ENCODE peak calls at places on chromosomes 16 and 17, in ten cellular contexts. Y is stomach; O is HCT116; C is fibroblast of lung; Q is CD8-positive, alpha-beta T cell; X is mammary epithelial cell; N is left lung; D is Peyer's patch; S is IMR-90; V is suprapubic skin. M is an unnamed sample.

GRCh38 chr16:25014500-25015147 is 545 bp downstream of the ARHGAP17 start:
- DNase-seq in Y (peak; percentile 45), O (no peak), C (peak; percentile 54), Q (peak; percentile 23), X (peak; percentile 52), N (peak; percentile 85), D (peak; percentile 72), S (peak; percentile 48), V (peak; percentile 81), M (no peak)

GRCh38 chr17:39818282-39819000 is 45.7 kb downstream of the IKZF3 start:
- DNase-seq in Y (no peak), O (no peak), C (no peak), Q (no peak), X (no peak), N (no peak), D (no peak), S (no peak), V (no peak), M (no peak)

GRCh38 chr17:19365499-19365817 is 2.9 kb upstream of the B9D1 start:
- DNase-seq in Y (no peak), O (no peak), C (no peak), Q (no peak), X (no peak), N (no peak), D (peak; percentile 39), S (no peak), V (no peak), M (no peak)

GRCh38 chr17:36837193-36837592 is 100.1 kb upstream of the LHX1 start:
- DNase-seq in Y (no peak), O (no peak), C (no peak), Q (no peak), X (no peak), N (no peak), D (no peak), S (no peak), V (no peak), M (no peak)

GRCh38 chr16:66604376-66605176 is at the start of gene CMTM3:
- DNase-seq in Y (peak; percentile 59), O (peak; percentile 21), C (peak; percentile 54), Q (peak; percentile 74), X (peak; percentile 34), N (peak; percentile 94), D (peak; percentile 75), S (peak; percentile 45), V (no peak), M (no peak)

GRCh38 chr17:55577687-55578086 is 66.4 kb upstream of the SMIM36 start:
- DNase-seq in Y (no peak), O (no peak), C (peak; percentile 49), Q (peak; percentile 15), X (peak; percentile 22), N (peak; percentile 76), D (no peak), S (peak; percentile 19), V (no peak), M (no peak)

GRCh38 chr17:76521262-76521661 is 16.2 kb downstream of the CYGB start:
- DNase-seq in Y (no peak), O (no peak), C (no peak), Q (no peak), X (no peak), N (no peak), D (no peak), S (no peak), V (no peak), M (no peak)

GRCh38 chr16:60945225-60945624 is 1091.0 kb downstream of the CDH8 start:
- DNase-seq in Y (no peak), O (no peak), C (peak; percentile 7), Q (no peak), X (no peak), N (no peak), D (no peak), S (no peak), V (no peak), M (no peak)

DNA sequence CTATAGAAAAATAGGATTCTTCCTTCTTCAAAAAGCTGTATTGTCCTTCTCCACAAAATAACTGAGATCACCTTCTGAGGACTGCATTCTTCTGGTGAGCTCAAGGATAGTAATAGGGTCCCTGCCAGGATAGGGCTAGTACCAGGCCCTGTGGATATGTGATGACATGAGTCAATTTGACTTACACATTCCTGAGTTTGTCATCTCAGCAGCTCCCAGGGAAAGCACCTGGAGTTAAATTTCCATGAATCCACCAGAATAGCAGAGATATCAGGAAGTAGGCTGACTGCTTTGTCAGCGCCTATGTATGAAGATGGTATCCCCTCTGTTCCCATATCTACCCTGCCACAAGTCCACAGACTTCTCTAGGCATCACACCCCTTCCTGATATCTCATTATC is 225.8 kb downstream of the PMP22 start:
- DNase-seq in Y (no peak), O (no peak), C (no peak), Q (no peak), X (peak; percentile 5), N (no peak), D (no peak), S (no peak), V (no peak), M (no peak)
- H3K27ac ChIP-seq in Y (no peak overlapping the region), O (no peak overlapping the region), C (no peak overlapping the region), Q (no peak overlapping the region), X (no peak overlapping the region), N (no peak overlapping the region), D (no peak overlapping the region), S (no peak overlapping the region), V (no peak overlapping the region), M (no peak overlapping the region)

DNA sequence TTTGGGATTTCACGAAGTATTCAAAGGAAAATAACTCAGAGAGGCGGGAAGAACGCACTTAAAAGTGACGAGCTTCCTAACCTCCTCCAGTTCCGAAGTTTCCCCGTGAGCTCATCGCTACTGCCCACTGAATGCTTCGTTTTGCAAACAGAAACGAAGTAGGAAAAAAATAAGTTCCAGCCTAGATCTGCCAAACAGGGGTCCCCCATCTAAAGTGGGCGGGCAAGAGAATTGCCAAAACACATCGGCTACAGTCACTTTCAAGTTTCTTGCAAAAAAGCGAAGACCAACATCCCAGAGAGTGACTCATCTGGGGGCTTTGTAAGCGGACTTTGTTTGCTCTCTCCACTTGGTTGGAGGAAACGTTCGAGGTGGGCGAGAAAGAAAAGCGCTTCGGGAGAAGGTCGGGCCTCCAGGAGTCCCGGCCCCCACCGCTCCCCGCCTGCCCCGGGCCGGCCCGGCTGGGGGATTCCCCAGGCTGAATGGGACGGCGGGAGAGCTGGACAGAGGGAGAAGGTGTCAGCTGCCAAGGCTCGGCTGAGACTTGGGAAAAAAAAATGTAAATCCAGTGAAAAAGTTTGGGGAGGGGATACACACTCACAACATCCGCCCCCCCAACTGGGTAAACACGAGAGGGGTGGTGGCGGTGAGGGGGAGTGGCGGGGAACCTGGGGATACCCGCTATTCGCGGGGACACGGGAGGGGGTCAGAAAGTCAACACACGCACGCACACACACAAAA is 1.0 kb downstream of the VEZF1 start:
- DNase-seq in Y (peak; percentile 46), O (no peak), C (peak; percentile 89), Q (peak; percentile 45), X (peak; percentile 67), N (peak; percentile 86), D (peak; percentile 59), S (peak; percentile 91), V (no peak), M (no peak)
- H3K4me1 ChIP-seq in Y (peaks cover 68% of the 10 kb centered on the region), O (peaks cover 57% of the 10 kb centered on the region), C (peaks cover 36% of the 10 kb centered on the region), Q (peaks cover 51% of the 10 kb centered on the region), X (peaks cover 27% of the 10 kb centered on the region), N (peaks cover 16% of the 10 kb centered on the region), D (peaks cover 14% of the 10 kb centered on the region), S (peaks cover 28% of the 10 kb centered on the region), V (peaks cover 62% of the 10 kb centered on the region), M (peaks cover 54% of the 10 kb centered on the region)

GRCh38 chr17:17714879-17715278 is 33.6 kb downstream of the RAI1 start:
- DNase-seq in Y (no peak), O (no peak), C (no peak), Q (no peak), X (no peak), N (no peak), D (no peak), S (no peak), V (no peak), M (no peak)

GRCh38 chr17:17718251-17718650 is 37.0 kb downstream of the RAI1 start:
- DNase-seq in Y (no peak), O (no peak), C (no peak), Q (no peak), X (no peak), N (no peak), D (no peak), S (no peak), V (no peak), M (no peak)

GRCh38 chr17:17714261-17714866 is 33.1 kb downstream of the RAI1 start:
- DNase-seq in Y (no peak), O (no peak), C (no peak), Q (no peak), X (no peak), N (no peak), D (no peak), S (no peak), V (no peak), M (no peak)

GRCh38 chr17:17719199-17719940 is 38.1 kb downstream of the RAI1 start:
- DNase-seq in Y (no peak), O (no peak), C (no peak), Q (no peak), X (no peak), N (no peak), D (no peak), S (no peak), V (no peak), M (no peak)

DNA sequence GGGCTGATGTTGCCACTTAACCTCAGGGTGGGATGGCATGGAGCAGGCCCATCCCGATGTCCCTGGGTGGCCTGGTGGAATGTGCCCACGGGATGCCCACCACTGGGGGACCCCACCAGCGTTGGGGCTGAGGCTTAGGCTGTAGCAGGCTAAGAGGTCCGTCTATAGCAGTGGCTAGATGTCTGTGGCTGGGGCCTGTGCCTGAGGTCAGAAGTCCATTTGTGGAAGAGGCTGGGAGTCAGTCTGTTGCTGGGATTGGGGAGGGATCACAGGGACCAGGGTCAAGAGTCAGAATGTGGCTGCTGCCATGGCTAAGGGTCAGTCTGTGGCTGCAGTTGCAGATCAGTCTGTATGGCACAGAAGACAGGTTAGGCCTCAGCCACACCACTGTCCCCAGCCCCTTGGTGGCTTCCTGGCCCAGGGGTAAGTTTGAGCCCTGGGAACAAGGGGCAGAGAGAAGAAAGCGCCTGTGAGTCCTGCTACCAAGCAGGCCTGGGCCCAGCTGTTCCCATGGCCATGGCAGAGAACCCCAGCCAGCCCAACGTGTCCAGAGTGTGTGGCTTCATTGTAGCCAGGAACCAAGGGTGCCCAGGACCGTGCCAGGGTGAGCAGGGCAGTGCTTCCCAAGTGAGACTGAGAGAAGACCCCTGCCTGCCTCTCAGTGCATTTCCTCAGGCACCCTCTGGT is 35.7 kb downstream of the RAI1 start:
- DNase-seq in Y (no peak), O (no peak), C (no peak), Q (no peak), X (no peak), N (no peak), D (no peak), S (no peak), V (no peak), M (no peak)
- H3K36me3 ChIP-seq in Y (no peaks in the 10 kb centered on the region), O (no peaks in the 10 kb centered on the region), C (no peaks in the 10 kb centered on the region), Q (no peaks in the 10 kb centered on the region), X (no peaks in the 10 kb centered on the region), N (no peaks in the 10 kb centered on the region), D (no peaks in the 10 kb centered on the region), S (peaks cover 4% of the 10 kb centered on the region), V (no peaks in the 10 kb centered on the region), M (no peaks in the 10 kb centered on the region)

GRCh38 chr16:80300456-80300855 is 240.3 kb upstream of the DYNLRB2 start:
- DNase-seq in Y (no peak), O (no peak), C (no peak), Q (no peak), X (peak; percentile 9), N (no peak), D (no peak), S (no peak), V (no peak), M (no peak)

GRCh38 chr16:80303691-80304090 is 237.1 kb upstream of the DYNLRB2 start:
- DNase-seq in Y (no peak), O (no peak), C (peak; percentile 42), Q (no peak), X (no peak), N (no peak), D (no peak), S (no peak), V (no peak), M (no peak)

GRCh38 chr16:80299416-80299815 is 241.4 kb upstream of the DYNLRB2 start:
- DNase-seq in Y (peak; percentile 64), O (no peak), C (peak; percentile 29), Q (no peak), X (no peak), N (no peak), D (no peak), S (no peak), V (no peak), M (no peak)

GRCh38 chr16:80298676-80299075 is 242.1 kb upstream of the DYNLRB2 start:
- DNase-seq in Y (no peak), O (no peak), C (no peak), Q (no peak), X (no peak), N (no peak), D (no peak), S (no peak), V (no peak), M (no peak)

DNA sequence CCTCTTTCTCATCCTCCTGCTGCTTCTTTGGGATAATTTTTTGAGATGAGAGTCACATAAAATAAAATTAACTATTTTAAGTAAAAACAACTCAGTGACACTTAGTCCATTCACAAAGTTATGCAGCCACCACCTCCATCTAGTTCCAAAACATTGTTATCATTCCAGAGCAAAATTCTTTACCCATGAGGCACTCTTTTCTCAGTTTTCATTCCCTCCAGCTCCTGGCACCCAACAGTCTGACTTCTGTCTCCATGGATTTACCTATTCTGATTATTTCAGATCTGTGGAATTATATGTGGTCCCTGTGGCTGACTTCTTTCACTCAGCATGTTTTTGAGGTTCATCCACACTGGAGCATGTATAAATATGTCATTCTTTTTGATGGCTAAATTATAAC is 239.9 kb upstream of the DYNLRB2 start:
- DNase-seq in Y (no peak), O (no peak), C (peak; percentile 89), Q (no peak), X (peak; percentile 11), N (no peak), D (no peak), S (peak; percentile 59), V (no peak), M (no peak)
- H3K27ac ChIP-seq in Y (no peak overlapping the region), O (no peak overlapping the region), C (peak overlapping the region; percentile 31), Q (no peak overlapping the region), X (no peak overlapping the region), N (no peak overlapping the region), D (no peak overlapping the region), S (peak overlapping the region; percentile 95), V (no peak overlapping the region), M (no peak overlapping the region)

M was measured in thoracic aorta.